ENCODE peak calls at places on chromosome 10, in eight cellular contexts. One of them, this sample, is unnamed.
A peak's percentile ranks its signal among the peaks of the same experiment; 100 is the strongest.

GRCh38 chr10:86162696-86163400 is 203.7 kb downstream of the GRID1 start:
- DNase-seq in HCT116: no peak
- DNase-seq in H9: no peak
- DNase-seq in heart right ventricle: no peak
- DNase-seq in tibial nerve: no peak
- DNase-seq in coronary artery: no peak
- DNase-seq in fibroblast of lung: no peak
- DNase-seq in astrocyte: no peak
- DNase-seq in this sample: no peak

GRCh38 chr10:93485690-93486089 is 3.6 kb upstream of the MYOF start:
- DNase-seq in HCT116: no peak
- DNase-seq in H9: no peak
- DNase-seq in heart right ventricle: no peak
- DNase-seq in tibial nerve: no peak
- DNase-seq in coronary artery: no peak
- DNase-seq in fibroblast of lung: no peak
- DNase-seq in astrocyte: no peak
- DNase-seq in this sample: no peak

GRCh38 chr10:28822719-28823464 is 145.6 kb downstream of the BAMBI start:
- DNase-seq in HCT116: no peak
- DNase-seq in H9: no peak
- DNase-seq in heart right ventricle: no peak
- DNase-seq in tibial nerve: no peak
- DNase-seq in coronary artery: no peak
- DNase-seq in fibroblast of lung: no peak
- DNase-seq in astrocyte: no peak
- DNase-seq in this sample: no peak

GRCh38 chr10:37777056-37777455 is 80.4 kb downstream of the ZNF248 start:
- DNase-seq in HCT116: no peak
- DNase-seq in H9: no peak
- DNase-seq in heart right ventricle: no peak
- DNase-seq in tibial nerve: no peak
- DNase-seq in coronary artery: no peak
- DNase-seq in fibroblast of lung: no peak
- DNase-seq in astrocyte: no peak
- DNase-seq in this sample: no peak

GRCh38 chr10:62046522-62047239 is 145.2 kb downstream of the ARID5B start:
- DNase-seq in HCT116: no peak
- DNase-seq in H9: no peak
- DNase-seq in heart right ventricle: no peak
- DNase-seq in tibial nerve: peak; percentile 50
- DNase-seq in coronary artery: no peak
- DNase-seq in fibroblast of lung: peak; percentile 84
- DNase-seq in astrocyte: peak; percentile 74
- DNase-seq in this sample: no peak

GRCh38 chr10:48199580-48200377 is 74.7 kb downstream of the FRMPD2 start:
- DNase-seq in HCT116: no peak
- DNase-seq in H9: no peak
- DNase-seq in heart right ventricle: no peak
- DNase-seq in tibial nerve: peak; percentile 24
- DNase-seq in coronary artery: no peak
- DNase-seq in fibroblast of lung: peak; percentile 64
- DNase-seq in astrocyte: peak; percentile 36
- DNase-seq in this sample: no peak

GRCh38 chr10:33073641-33074410 is 115.8 kb upstream of the ITGB1 start:
- DNase-seq in HCT116: no peak
- DNase-seq in H9: no peak
- DNase-seq in heart right ventricle: no peak
- DNase-seq in tibial nerve: no peak
- DNase-seq in coronary artery: no peak
- DNase-seq in fibroblast of lung: peak; percentile 75
- DNase-seq in astrocyte: no peak
- DNase-seq in this sample: no peak

GRCh38 chr10:26448706-26449435 is 10.7 kb downstream of the APBB1IP start:
- DNase-seq in HCT116: no peak
- DNase-seq in H9: no peak
- DNase-seq in heart right ventricle: no peak
- DNase-seq in tibial nerve: no peak
- DNase-seq in coronary artery: no peak
- DNase-seq in fibroblast of lung: no peak
- DNase-seq in astrocyte: no peak
- DNase-seq in this sample: no peak

GRCh38 chr10:79179404-79180309 is 110.9 kb downstream of the ZMIZ1 start:
- DNase-seq in HCT116: no peak
- DNase-seq in H9: peak; percentile 58
- DNase-seq in heart right ventricle: no peak
- DNase-seq in tibial nerve: no peak
- DNase-seq in coronary artery: no peak
- DNase-seq in fibroblast of lung: no peak
- DNase-seq in astrocyte: peak; percentile 35
- DNase-seq in this sample: no peak

GRCh38 chr10:37712489-37713131 is 144.8 kb downstream of the ZNF248 start:
- DNase-seq in HCT116: no peak
- DNase-seq in H9: no peak
- DNase-seq in heart right ventricle: no peak
- DNase-seq in tibial nerve: no peak
- DNase-seq in coronary artery: no peak
- DNase-seq in fibroblast of lung: no peak
- DNase-seq in astrocyte: no peak
- DNase-seq in this sample: no peak

GRCh38 chr10:25557136-25557535 is 376.9 kb upstream of the MYO3A start:
- DNase-seq in HCT116: no peak
- DNase-seq in H9: no peak
- DNase-seq in heart right ventricle: no peak
- DNase-seq in tibial nerve: no peak
- DNase-seq in coronary artery: no peak
- DNase-seq in fibroblast of lung: no peak
- DNase-seq in astrocyte: peak; percentile 40
- DNase-seq in this sample: no peak

GRCh38 chr10:80177781-80178636 is 27.3 kb downstream of the ANXA11 start:
- DNase-seq in HCT116: no peak
- DNase-seq in H9: no peak
- DNase-seq in heart right ventricle: no peak
- DNase-seq in tibial nerve: no peak
- DNase-seq in coronary artery: no peak
- DNase-seq in fibroblast of lung: peak; percentile 71
- DNase-seq in astrocyte: peak; percentile 44
- DNase-seq in this sample: no peak

GRCh38 chr10:88111294-88111693 is 247.9 kb downstream of the PTEN start:
- DNase-seq in HCT116: no peak
- DNase-seq in H9: no peak
- DNase-seq in heart right ventricle: no peak
- DNase-seq in tibial nerve: no peak
- DNase-seq in coronary artery: no peak
- DNase-seq in fibroblast of lung: no peak
- DNase-seq in astrocyte: no peak
- DNase-seq in this sample: no peak

GRCh38 chr10:10977231-10977956 is 40.3 kb upstream of the CELF2 start:
- DNase-seq in HCT116: no peak
- DNase-seq in H9: no peak
- DNase-seq in heart right ventricle: no peak
- DNase-seq in tibial nerve: peak; percentile 32
- DNase-seq in coronary artery: no peak
- DNase-seq in fibroblast of lung: no peak
- DNase-seq in astrocyte: no peak
- DNase-seq in this sample: no peak

GRCh38 chr10:84344560-84344959 is 16.2 kb downstream of the CCSER2 start:
- DNase-seq in HCT116: no peak
- DNase-seq in H9: no peak
- DNase-seq in heart right ventricle: no peak
- DNase-seq in tibial nerve: no peak
- DNase-seq in coronary artery: no peak
- DNase-seq in fibroblast of lung: no peak
- DNase-seq in astrocyte: no peak
- DNase-seq in this sample: no peak

GRCh38 chr10:12699258-12699700 is 302.2 kb downstream of the CCDC3 start:
- DNase-seq in HCT116: no peak
- DNase-seq in H9: no peak
- DNase-seq in heart right ventricle: peak; percentile 13
- DNase-seq in tibial nerve: no peak
- DNase-seq in coronary artery: no peak
- DNase-seq in fibroblast of lung: no peak
- DNase-seq in astrocyte: peak; percentile 90
- DNase-seq in this sample: no peak

GRCh38 chr10:4354382-4354812 is 471.6 kb upstream of the AKR1E2 start:
- DNase-seq in HCT116: peak; percentile 88
- DNase-seq in H9: no peak
- DNase-seq in heart right ventricle: no peak
- DNase-seq in tibial nerve: no peak
- DNase-seq in coronary artery: no peak
- DNase-seq in fibroblast of lung: no peak
- DNase-seq in astrocyte: peak; percentile 68
- DNase-seq in this sample: no peak

GRCh38 chr10:5466451-5466996 is 32.8 kb downstream of the CALML5 start:
- DNase-seq in HCT116: no peak
- DNase-seq in H9: peak; percentile 89
- DNase-seq in heart right ventricle: no peak
- DNase-seq in tibial nerve: no peak
- DNase-seq in coronary artery: no peak
- DNase-seq in fibroblast of lung: peak; percentile 90
- DNase-seq in astrocyte: peak; percentile 84
- DNase-seq in this sample: peak; percentile 80

GRCh38 chr10:8122970-8123369 is 68.5 kb downstream of the GATA3 start:
- DNase-seq in HCT116: no peak
- DNase-seq in H9: no peak
- DNase-seq in heart right ventricle: no peak
- DNase-seq in tibial nerve: no peak
- DNase-seq in coronary artery: no peak
- DNase-seq in fibroblast of lung: no peak
- DNase-seq in astrocyte: no peak
- DNase-seq in this sample: no peak

GRCh38 chr10:133019191-133019590 is 68.5 kb upstream of the ADGRA1 start:
- DNase-seq in HCT116: no peak
- DNase-seq in H9: no peak
- DNase-seq in heart right ventricle: no peak
- DNase-seq in tibial nerve: no peak
- DNase-seq in coronary artery: no peak
- DNase-seq in fibroblast of lung: no peak
- DNase-seq in astrocyte: no peak
- DNase-seq in this sample: no peak

GRCh38 chr10:91219371-91220193 is 881 bp upstream of the PCGF5 start:
- DNase-seq in HCT116: no peak
- DNase-seq in H9: no peak
- DNase-seq in heart right ventricle: no peak
- DNase-seq in tibial nerve: no peak
- DNase-seq in coronary artery: no peak
- DNase-seq in fibroblast of lung: no peak
- DNase-seq in astrocyte: no peak
- DNase-seq in this sample: no peak

GRCh38 chr10:86190291-86190690 is 176.3 kb downstream of the GRID1 start:
- DNase-seq in HCT116: no peak
- DNase-seq in H9: no peak
- DNase-seq in heart right ventricle: no peak
- DNase-seq in tibial nerve: no peak
- DNase-seq in coronary artery: no peak
- DNase-seq in fibroblast of lung: no peak
- DNase-seq in astrocyte: no peak
- DNase-seq in this sample: no peak

DNA sequence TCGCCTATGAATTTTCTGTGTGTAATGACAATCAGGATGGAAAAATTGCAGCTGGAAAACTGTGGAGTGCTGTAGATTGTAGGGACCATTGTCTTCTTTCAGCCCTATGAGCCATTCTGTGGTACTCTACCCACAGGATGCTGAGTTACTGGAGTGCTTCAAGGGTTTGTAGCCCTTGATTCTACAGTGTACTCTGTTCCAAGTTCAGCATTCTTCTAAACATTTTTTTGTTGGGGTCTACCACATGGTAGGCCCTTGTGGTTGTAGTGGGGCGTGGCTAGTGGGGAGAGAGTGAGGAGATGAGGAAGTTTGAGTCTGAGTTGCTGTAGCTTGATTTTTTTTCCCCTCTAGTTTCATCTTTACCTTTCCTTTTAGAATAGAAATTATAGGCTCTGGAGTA is 33.5 kb downstream of the REEP3 start:
- DNase-seq in HCT116: peak; percentile 26
- DNase-seq in H9: no peak
- DNase-seq in heart right ventricle: no peak
- DNase-seq in tibial nerve: no peak
- DNase-seq in coronary artery: no peak
- DNase-seq in fibroblast of lung: peak; percentile 86
- DNase-seq in astrocyte: peak; percentile 99
- DNase-seq in this sample: peak; percentile 56
- H3K27ac ChIP-seq in HCT116: peak overlapping the region; percentile 84
- H3K27ac ChIP-seq in H9: no peak overlapping the region
- H3K27ac ChIP-seq in heart right ventricle: no peak overlapping the region
- H3K27ac ChIP-seq in tibial nerve: peak overlapping the region; percentile 74
- H3K27ac ChIP-seq in coronary artery: peak overlapping the region; percentile 62
- H3K27ac ChIP-seq in fibroblast of lung: peak overlapping the region; percentile 88
- H3K27ac ChIP-seq in astrocyte: peak overlapping the region; percentile 90
- H3K27ac ChIP-seq in this sample: no peak overlapping the region

GRCh38 chr10:27621441-27621840 is 117.3 kb downstream of the RAB18 start:
- DNase-seq in HCT116: no peak
- DNase-seq in H9: no peak
- DNase-seq in heart right ventricle: no peak
- DNase-seq in tibial nerve: no peak
- DNase-seq in coronary artery: no peak
- DNase-seq in fibroblast of lung: no peak
- DNase-seq in astrocyte: peak; percentile 42
- DNase-seq in this sample: no peak
- H3K27ac ChIP-seq in HCT116: no peak overlapping the region
- H3K27ac ChIP-seq in H9: no peak overlapping the region
- H3K27ac ChIP-seq in heart right ventricle: no peak overlapping the region
- H3K27ac ChIP-seq in tibial nerve: peak overlapping the region; percentile 60
- H3K27ac ChIP-seq in coronary artery: peak overlapping the region; percentile 83
- H3K27ac ChIP-seq in fibroblast of lung: no peak overlapping the region
- H3K27ac ChIP-seq in astrocyte: no peak overlapping the region
- H3K27ac ChIP-seq in this sample: no peak overlapping the region

DNA sequence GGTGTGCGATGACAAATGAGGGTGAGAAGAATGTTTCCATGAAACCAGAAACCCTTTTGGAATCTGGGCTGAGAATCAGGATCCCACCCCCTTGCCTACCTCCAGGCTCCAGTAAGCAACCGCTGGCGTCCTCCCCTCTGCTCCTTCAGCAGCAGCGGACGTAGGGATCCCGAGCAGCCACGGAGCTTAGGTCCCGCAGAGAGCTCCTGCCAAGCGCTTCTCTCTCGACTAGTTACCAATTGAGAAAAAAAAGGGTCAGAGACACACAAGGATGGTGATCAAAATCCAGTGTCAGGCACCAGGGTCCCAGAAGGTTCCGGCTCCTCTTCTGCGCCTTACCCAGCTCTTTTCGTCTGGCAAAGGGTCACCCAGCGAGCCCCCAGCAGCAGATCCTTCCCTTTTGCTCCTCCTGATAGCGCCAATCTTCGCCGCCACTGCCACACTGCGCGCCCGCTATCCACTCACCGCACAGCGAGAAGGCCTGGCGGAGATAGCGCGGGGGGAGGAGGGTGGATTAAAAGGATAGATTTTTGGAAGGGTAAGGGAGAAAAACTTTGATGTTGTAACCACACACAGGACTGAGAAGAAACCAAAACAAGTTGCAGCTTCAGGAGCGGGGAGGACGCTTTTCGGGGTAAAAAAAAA is 733.4 kb downstream of the ZWINT start:
- DNase-seq in HCT116: no peak
- DNase-seq in H9: peak; percentile 64
- DNase-seq in heart right ventricle: no peak
- DNase-seq in tibial nerve: no peak
- DNase-seq in coronary artery: no peak
- DNase-seq in fibroblast of lung: no peak
- DNase-seq in astrocyte: no peak
- DNase-seq in this sample: peak; percentile 33
- H3K27ac ChIP-seq in HCT116: no peak overlapping the region
- H3K27ac ChIP-seq in H9: no peak overlapping the region
- H3K27ac ChIP-seq in heart right ventricle: no peak overlapping the region
- H3K27ac ChIP-seq in tibial nerve: no peak overlapping the region
- H3K27ac ChIP-seq in coronary artery: no peak overlapping the region
- H3K27ac ChIP-seq in fibroblast of lung: no peak overlapping the region
- H3K27ac ChIP-seq in astrocyte: no peak overlapping the region
- H3K27ac ChIP-seq in this sample: no peak overlapping the region

GRCh38 chr10:69465457-69466157 is 14.3 kb downstream of the TSPAN15 start:
- DNase-seq in HCT116: no peak
- DNase-seq in H9: no peak
- DNase-seq in heart right ventricle: no peak
- DNase-seq in tibial nerve: no peak
- DNase-seq in coronary artery: no peak
- DNase-seq in fibroblast of lung: no peak
- DNase-seq in astrocyte: no peak
- DNase-seq in this sample: no peak
- H3K27ac ChIP-seq in HCT116: no peak overlapping the region
- H3K27ac ChIP-seq in H9: no peak overlapping the region
- H3K27ac ChIP-seq in heart right ventricle: peak overlapping the region; percentile 55
- H3K27ac ChIP-seq in tibial nerve: peak overlapping the region; percentile 92
- H3K27ac ChIP-seq in coronary artery: peak overlapping the region; percentile 67
- H3K27ac ChIP-seq in fibroblast of lung: no peak overlapping the region
- H3K27ac ChIP-seq in astrocyte: no peak overlapping the region
- H3K27ac ChIP-seq in this sample: peak overlapping the region; percentile 74

This sample was measured in lower lobe of right lung.